ENCODE peak calls at places on chromosomes 3 and 15, in six cellular contexts. One of them, this sample, is unnamed.

GRCh38 chr3:12995389-12996180 is 77.6 kb downstream of the IQSEC1 start:
- DNase-seq in HTR-8/SVneo: no peak
- DNase-seq in endothelial cell: no peak
- DNase-seq in GM23248: no peak
- DNase-seq in activated T-cell treated with anti-CD3 and anti-CD28 coated beads for 24 hours: no peak
- DNase-seq in nucleus accumbens: no peak
- DNase-seq in this sample: no peak

GRCh38 chr3:174430986-174431385 is 428.1 kb upstream of the NAALADL2 start:
- DNase-seq in GM23248: no peak
- DNase-seq in endothelial cell: no peak
- DNase-seq in nucleus accumbens: no peak
- DNase-seq in activated T-cell treated with anti-CD3 and anti-CD28 coated beads for 24 hours: no peak
- DNase-seq in HTR-8/SVneo: no peak
- DNase-seq in this sample: no peak

GRCh38 chr15:29143909-29144308 is 125.7 kb downstream of the NSMCE3 start:
- DNase-seq in activated T-cell treated with anti-CD3 and anti-CD28 coated beads for 24 hours: no peak
- DNase-seq in GM23248: peak
- DNase-seq in endothelial cell: no peak
- DNase-seq in HTR-8/SVneo: peak
- DNase-seq in nucleus accumbens: no peak
- DNase-seq in this sample: no peak

GRCh38 chr15:82995076-82995475 is 9.1 kb downstream of the RAMAC start:
- DNase-seq in activated T-cell treated with anti-CD3 and anti-CD28 coated beads for 24 hours: no peak
- DNase-seq in HTR-8/SVneo: no peak
- DNase-seq in nucleus accumbens: no peak
- DNase-seq in GM23248: no peak
- DNase-seq in endothelial cell: no peak
- DNase-seq in this sample: no peak

GRCh38 chr3:38964646-38965045 is 87.1 kb downstream of the SCN11A start:
- DNase-seq in GM23248: no peak
- DNase-seq in nucleus accumbens: no peak
- DNase-seq in HTR-8/SVneo: no peak
- DNase-seq in activated T-cell treated with anti-CD3 and anti-CD28 coated beads for 24 hours: no peak
- DNase-seq in endothelial cell: no peak
- DNase-seq in this sample: no peak

GRCh38 chr3:45690331-45691035 is 1.3 kb downstream of the SACM1L start:
- DNase-seq in HTR-8/SVneo: no peak
- DNase-seq in endothelial cell: no peak
- DNase-seq in GM23248: peak
- DNase-seq in activated T-cell treated with anti-CD3 and anti-CD28 coated beads for 24 hours: no peak
- DNase-seq in nucleus accumbens: no peak
- DNase-seq in this sample: no peak

GRCh38 chr3:55526332-55527030 is 39.4 kb upstream of the WNT5A start:
- DNase-seq in nucleus accumbens: no peak
- DNase-seq in activated T-cell treated with anti-CD3 and anti-CD28 coated beads for 24 hours: no peak
- DNase-seq in endothelial cell: no peak
- DNase-seq in GM23248: no peak
- DNase-seq in HTR-8/SVneo: no peak
- DNase-seq in this sample: no peak

GRCh38 chr3:104909188-104909587 is 457.5 kb upstream of the ALCAM start:
- DNase-seq in HTR-8/SVneo: no peak
- DNase-seq in nucleus accumbens: no peak
- DNase-seq in GM23248: peak
- DNase-seq in endothelial cell: no peak
- DNase-seq in activated T-cell treated with anti-CD3 and anti-CD28 coated beads for 24 hours: no peak
- DNase-seq in this sample: peak

GRCh38 chr15:73341886-73342600 is 26.7 kb downstream of the HCN4 start:
- DNase-seq in HTR-8/SVneo: no peak
- DNase-seq in endothelial cell: no peak
- DNase-seq in nucleus accumbens: no peak
- DNase-seq in activated T-cell treated with anti-CD3 and anti-CD28 coated beads for 24 hours: no peak
- DNase-seq in GM23248: peak
- DNase-seq in this sample: no peak

GRCh38 chr15:43749690-43750345 is 3.6 kb downstream of the PDIA3 start:
- DNase-seq in endothelial cell: no peak
- DNase-seq in HTR-8/SVneo: no peak
- DNase-seq in nucleus accumbens: no peak
- DNase-seq in GM23248: peak
- DNase-seq in activated T-cell treated with anti-CD3 and anti-CD28 coated beads for 24 hours: peak
- DNase-seq in this sample: no peak

GRCh38 chr3:170768334-170768801 is 101.6 kb downstream of the RPL22L1 start:
- DNase-seq in GM23248: peak
- DNase-seq in activated T-cell treated with anti-CD3 and anti-CD28 coated beads for 24 hours: no peak
- DNase-seq in nucleus accumbens: peak
- DNase-seq in HTR-8/SVneo: no peak
- DNase-seq in endothelial cell: no peak
- DNase-seq in this sample: no peak

This sample was measured in NCI-H1930.